ENCODE peak calls at places on chromosome 7, in ten cellular contexts. One of them, this sample, is unnamed.

GRCh38 chr7:77537595-77538185 is 595 bp downstream of the PTPN12 start:
- DNase-seq in CD8-positive, alpha-beta T cell: peak; percentile 46
- DNase-seq in suprapubic skin: no peak
- DNase-seq in fibroblast of lung: peak; percentile 32
- DNase-seq in coronary artery: peak; percentile 78
- DNase-seq in gastrocnemius medialis: peak; percentile 25
- DNase-seq in cardiac muscle cell: peak; percentile 39
- DNase-seq in A549: peak; percentile 49
- DNase-seq in foreskin fibroblast: peak; percentile 47
- DNase-seq in Peyer's patch: peak; percentile 48
- DNase-seq in this sample: no peak

GRCh38 chr7:55550838-55551537 is 21.3 kb downstream of the VOPP1 start:
- DNase-seq in coronary artery: no peak
- DNase-seq in gastrocnemius medialis: peak; percentile 47
- DNase-seq in cardiac muscle cell: no peak
- DNase-seq in fibroblast of lung: no peak
- DNase-seq in suprapubic skin: no peak
- DNase-seq in CD8-positive, alpha-beta T cell: no peak
- DNase-seq in foreskin fibroblast: no peak
- DNase-seq in A549: no peak
- DNase-seq in Peyer's patch: no peak
- DNase-seq in this sample: no peak

GRCh38 chr7:122166708-122167107 is 22.7 kb upstream of the AASS start:
- DNase-seq in CD8-positive, alpha-beta T cell: no peak
- DNase-seq in suprapubic skin: no peak
- DNase-seq in A549: no peak
- DNase-seq in cardiac muscle cell: peak; percentile 92
- DNase-seq in gastrocnemius medialis: no peak
- DNase-seq in coronary artery: no peak
- DNase-seq in fibroblast of lung: peak; percentile 84
- DNase-seq in foreskin fibroblast: peak; percentile 2
- DNase-seq in Peyer's patch: no peak
- DNase-seq in this sample: peak; percentile 58

GRCh38 chr7:142391191-142391992 is 133.5 kb upstream of the PRSS58 start:
- DNase-seq in suprapubic skin: no peak
- DNase-seq in A549: no peak
- DNase-seq in CD8-positive, alpha-beta T cell: peak; percentile 45
- DNase-seq in foreskin fibroblast: no peak
- DNase-seq in gastrocnemius medialis: no peak
- DNase-seq in fibroblast of lung: no peak
- DNase-seq in Peyer's patch: no peak
- DNase-seq in cardiac muscle cell: peak; percentile 29
- DNase-seq in coronary artery: no peak
- DNase-seq in this sample: no peak

GRCh38 chr7:133984023-133984422 is 143.1 kb upstream of the LRGUK start:
- DNase-seq in fibroblast of lung: peak; percentile 7
- DNase-seq in A549: no peak
- DNase-seq in coronary artery: no peak
- DNase-seq in Peyer's patch: no peak
- DNase-seq in CD8-positive, alpha-beta T cell: no peak
- DNase-seq in suprapubic skin: no peak
- DNase-seq in gastrocnemius medialis: no peak
- DNase-seq in cardiac muscle cell: peak; percentile 28
- DNase-seq in foreskin fibroblast: no peak
- DNase-seq in this sample: no peak

GRCh38 chr7:100863406-100863950 is 3.7 kb upstream of the TRIP6 start:
- DNase-seq in A549: no peak
- DNase-seq in gastrocnemius medialis: no peak
- DNase-seq in fibroblast of lung: peak; percentile 74
- DNase-seq in foreskin fibroblast: no peak
- DNase-seq in cardiac muscle cell: peak; percentile 61
- DNase-seq in CD8-positive, alpha-beta T cell: no peak
- DNase-seq in suprapubic skin: no peak
- DNase-seq in Peyer's patch: no peak
- DNase-seq in coronary artery: no peak
- DNase-seq in this sample: peak; percentile 58

GRCh38 chr7:7181519-7182155 is 707 bp upstream of the C1GALT1 start:
- DNase-seq in coronary artery: no peak
- DNase-seq in cardiac muscle cell: peak; percentile 45
- DNase-seq in fibroblast of lung: peak; percentile 53
- DNase-seq in A549: peak; percentile 63
- DNase-seq in foreskin fibroblast: peak; percentile 64
- DNase-seq in Peyer's patch: peak; percentile 71
- DNase-seq in suprapubic skin: no peak
- DNase-seq in gastrocnemius medialis: peak; percentile 25
- DNase-seq in CD8-positive, alpha-beta T cell: peak; percentile 51
- DNase-seq in this sample: no peak

GRCh38 chr7:139771001-139771956 is 6.5 kb downstream of the HIPK2 start:
- DNase-seq in fibroblast of lung: peak; percentile 90
- DNase-seq in CD8-positive, alpha-beta T cell: no peak
- DNase-seq in A549: peak; percentile 72
- DNase-seq in Peyer's patch: no peak
- DNase-seq in cardiac muscle cell: peak; percentile 84
- DNase-seq in foreskin fibroblast: peak; percentile 88
- DNase-seq in gastrocnemius medialis: no peak
- DNase-seq in coronary artery: no peak
- DNase-seq in suprapubic skin: no peak
- DNase-seq in this sample: peak; percentile 95

GRCh38 chr7:108235451-108236061 is 105.4 kb upstream of the LAMB4 start:
- DNase-seq in suprapubic skin: no peak
- DNase-seq in foreskin fibroblast: peak; percentile 58
- DNase-seq in fibroblast of lung: no peak
- DNase-seq in Peyer's patch: no peak
- DNase-seq in cardiac muscle cell: peak; percentile 65
- DNase-seq in gastrocnemius medialis: no peak
- DNase-seq in coronary artery: no peak
- DNase-seq in A549: no peak
- DNase-seq in CD8-positive, alpha-beta T cell: no peak
- DNase-seq in this sample: peak; percentile 22

GRCh38 chr7:92837214-92837749 is 909 bp upstream of the CDK6 start:
- DNase-seq in A549: no peak
- DNase-seq in CD8-positive, alpha-beta T cell: no peak
- DNase-seq in Peyer's patch: no peak
- DNase-seq in suprapubic skin: no peak
- DNase-seq in cardiac muscle cell: peak; percentile 35
- DNase-seq in coronary artery: no peak
- DNase-seq in gastrocnemius medialis: no peak
- DNase-seq in foreskin fibroblast: peak; percentile 43
- DNase-seq in fibroblast of lung: peak; percentile 45
- DNase-seq in this sample: peak; percentile 48

GRCh38 chr7:124754576-124755264 is 10.9 kb downstream of the GPR37 start:
- DNase-seq in Peyer's patch: no peak
- DNase-seq in cardiac muscle cell: no peak
- DNase-seq in coronary artery: no peak
- DNase-seq in A549: no peak
- DNase-seq in suprapubic skin: no peak
- DNase-seq in foreskin fibroblast: no peak
- DNase-seq in fibroblast of lung: no peak
- DNase-seq in CD8-positive, alpha-beta T cell: no peak
- DNase-seq in gastrocnemius medialis: no peak
- DNase-seq in this sample: no peak

DNA sequence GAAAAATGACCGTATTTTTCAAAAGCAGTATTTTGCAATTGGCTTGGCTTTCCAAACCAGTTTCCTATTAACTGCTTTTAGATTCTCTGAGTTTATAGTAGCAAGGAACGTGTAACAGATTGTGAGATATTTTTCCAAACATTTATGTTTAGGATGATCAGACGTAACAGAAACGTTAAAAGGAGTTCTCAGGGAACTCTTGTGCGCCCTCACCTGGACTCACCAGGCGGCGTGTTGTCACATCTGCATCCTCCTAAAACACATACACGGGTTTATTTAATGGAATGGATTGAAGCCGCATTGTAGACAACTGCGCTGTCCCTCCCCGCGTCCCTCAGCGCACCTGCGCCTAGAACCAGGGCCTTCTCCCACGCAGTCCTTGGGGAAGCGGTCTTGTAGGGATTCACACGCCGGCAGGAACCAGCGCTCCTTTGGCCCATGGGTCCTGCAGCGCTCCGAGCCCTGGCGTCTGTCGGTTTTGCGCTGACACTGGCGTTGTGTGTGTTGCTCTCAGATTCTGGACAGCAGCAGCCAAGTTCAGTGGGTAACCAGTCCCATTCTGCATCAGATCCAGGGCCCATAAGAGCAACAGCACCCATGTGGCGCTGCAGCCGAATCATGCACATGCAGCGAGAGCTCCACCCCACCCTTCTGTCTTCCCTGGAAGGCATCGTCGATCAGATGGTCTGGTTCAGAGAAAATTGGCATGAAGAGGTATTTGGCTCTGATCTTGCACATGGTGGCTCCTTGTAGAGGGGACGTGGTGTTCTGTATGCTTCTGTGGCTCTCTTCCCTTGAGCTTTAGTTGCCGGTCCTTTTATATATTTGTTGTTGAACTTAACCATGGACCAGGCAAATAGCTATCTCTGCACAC is 114.9 kb downstream of the TRRAP start:
- DNase-seq in A549: peak; percentile 27
- DNase-seq in foreskin fibroblast: no peak
- DNase-seq in fibroblast of lung: no peak
- DNase-seq in coronary artery: peak; percentile 56
- DNase-seq in suprapubic skin: peak; percentile 34
- DNase-seq in CD8-positive, alpha-beta T cell: no peak
- DNase-seq in Peyer's patch: no peak
- DNase-seq in gastrocnemius medialis: no peak
- DNase-seq in cardiac muscle cell: no peak
- DNase-seq in this sample: no peak
- TF ChIP-seq CTCF in A549: no peak
- TF ChIP-seq CTCF in foreskin fibroblast: no peak
- TF ChIP-seq CTCF in fibroblast of lung: no peak
- TF ChIP-seq CTCF in coronary artery: no peak
- TF ChIP-seq CTCF in suprapubic skin: no peak
- TF ChIP-seq CTCF in CD8-positive, alpha-beta T cell: no peak
- TF ChIP-seq CTCF in Peyer's patch: no peak
- TF ChIP-seq CTCF in gastrocnemius medialis: no peak
- TF ChIP-seq CTCF in cardiac muscle cell: no peak
- TF ChIP-seq CTCF in this sample: no peak

GRCh38 chr7:25261545-25262135 is 33.4 kb upstream of the NPVF start:
- DNase-seq in fibroblast of lung: no peak
- DNase-seq in coronary artery: no peak
- DNase-seq in A549: no peak
- DNase-seq in suprapubic skin: no peak
- DNase-seq in foreskin fibroblast: no peak
- DNase-seq in gastrocnemius medialis: no peak
- DNase-seq in cardiac muscle cell: no peak
- DNase-seq in CD8-positive, alpha-beta T cell: no peak
- DNase-seq in Peyer's patch: no peak
- DNase-seq in this sample: no peak
- H3K4me3 ChIP-seq in fibroblast of lung: peak overlapping the region; percentile 21
- H3K4me3 ChIP-seq in coronary artery: no peak overlapping the region
- H3K4me3 ChIP-seq in A549: no peak overlapping the region
- H3K4me3 ChIP-seq in suprapubic skin: no peak overlapping the region
- H3K4me3 ChIP-seq in foreskin fibroblast: peak overlapping the region; percentile 20
- H3K4me3 ChIP-seq in gastrocnemius medialis: no peak overlapping the region
- H3K4me3 ChIP-seq in cardiac muscle cell: no peak overlapping the region
- H3K4me3 ChIP-seq in CD8-positive, alpha-beta T cell: no peak overlapping the region
- H3K4me3 ChIP-seq in Peyer's patch: peak overlapping the region; percentile 14
- H3K4me3 ChIP-seq in this sample: no peak overlapping the region

DNA sequence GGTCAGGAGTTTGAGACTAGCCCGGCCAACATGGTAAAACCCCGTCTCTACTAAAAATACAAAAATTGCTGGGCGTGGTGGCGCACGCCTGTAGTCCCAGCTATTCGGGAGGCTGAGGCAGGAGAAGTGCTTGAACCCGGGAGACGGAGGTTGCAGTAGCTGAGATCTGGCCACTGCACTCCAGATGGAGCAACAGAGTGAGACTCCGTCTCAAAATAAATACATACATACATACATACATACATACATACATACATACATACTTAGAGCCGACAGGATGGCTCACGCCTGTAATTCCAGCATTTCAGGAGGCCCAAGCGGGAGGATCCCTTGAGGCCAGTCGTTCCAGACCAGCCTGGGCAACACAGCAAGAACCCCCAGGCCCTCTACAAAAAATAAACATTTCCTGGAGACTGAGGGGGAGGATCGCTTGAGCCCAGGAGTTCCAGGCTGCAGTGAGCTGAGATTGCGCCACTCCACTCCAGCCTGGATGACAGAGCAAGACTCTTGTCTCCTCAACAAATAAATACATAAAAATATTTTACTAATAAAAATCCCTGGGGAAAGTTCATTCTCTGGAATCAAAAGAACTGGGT is 90.9 kb upstream of the TNRC18 start:
- DNase-seq in CD8-positive, alpha-beta T cell: no peak
- DNase-seq in cardiac muscle cell: peak; percentile 56
- DNase-seq in coronary artery: no peak
- DNase-seq in A549: no peak
- DNase-seq in foreskin fibroblast: peak; percentile 56
- DNase-seq in Peyer's patch: no peak
- DNase-seq in fibroblast of lung: no peak
- DNase-seq in suprapubic skin: no peak
- DNase-seq in gastrocnemius medialis: no peak
- DNase-seq in this sample: no peak
- TF ChIP-seq CTCF in CD8-positive, alpha-beta T cell: no peak
- TF ChIP-seq CTCF in cardiac muscle cell: no peak
- TF ChIP-seq CTCF in coronary artery: no peak
- TF ChIP-seq CTCF in A549: no peak
- TF ChIP-seq CTCF in foreskin fibroblast: no peak
- TF ChIP-seq CTCF in Peyer's patch: no peak
- TF ChIP-seq CTCF in fibroblast of lung: no peak
- TF ChIP-seq CTCF in suprapubic skin: no peak
- TF ChIP-seq CTCF in gastrocnemius medialis: no peak
- TF ChIP-seq CTCF in this sample: no peak

GRCh38 chr7:44309271-44310091 is 15.9 kb downstream of the CAMK2B start:
- DNase-seq in Peyer's patch: peak; percentile 22
- DNase-seq in CD8-positive, alpha-beta T cell: peak; percentile 33
- DNase-seq in fibroblast of lung: peak; percentile 67
- DNase-seq in foreskin fibroblast: peak; percentile 84
- DNase-seq in cardiac muscle cell: peak; percentile 78
- DNase-seq in coronary artery: peak; percentile 73
- DNase-seq in suprapubic skin: peak; percentile 79
- DNase-seq in gastrocnemius medialis: peak; percentile 73
- DNase-seq in A549: no peak
- DNase-seq in this sample: peak; percentile 46

GRCh38 chr7:44311561-44312495 is 13.6 kb downstream of the CAMK2B start:
- DNase-seq in gastrocnemius medialis: no peak
- DNase-seq in cardiac muscle cell: no peak
- DNase-seq in coronary artery: peak; percentile 55
- DNase-seq in foreskin fibroblast: no peak
- DNase-seq in Peyer's patch: no peak
- DNase-seq in A549: no peak
- DNase-seq in fibroblast of lung: no peak
- DNase-seq in CD8-positive, alpha-beta T cell: no peak
- DNase-seq in suprapubic skin: peak; percentile 57
- DNase-seq in this sample: no peak

GRCh38 chr7:44307905-44308740 is 17.3 kb downstream of the CAMK2B start:
- DNase-seq in fibroblast of lung: no peak
- DNase-seq in coronary artery: peak; percentile 70
- DNase-seq in foreskin fibroblast: no peak
- DNase-seq in cardiac muscle cell: no peak
- DNase-seq in suprapubic skin: no peak
- DNase-seq in Peyer's patch: no peak
- DNase-seq in CD8-positive, alpha-beta T cell: no peak
- DNase-seq in A549: no peak
- DNase-seq in gastrocnemius medialis: no peak
- DNase-seq in this sample: no peak

GRCh38 chr7:44308741-44309270 is 16.6 kb downstream of the CAMK2B start:
- DNase-seq in coronary artery: no peak
- DNase-seq in cardiac muscle cell: no peak
- DNase-seq in Peyer's patch: no peak
- DNase-seq in foreskin fibroblast: no peak
- DNase-seq in suprapubic skin: peak; percentile 69
- DNase-seq in fibroblast of lung: no peak
- DNase-seq in A549: no peak
- DNase-seq in gastrocnemius medialis: no peak
- DNase-seq in CD8-positive, alpha-beta T cell: no peak
- DNase-seq in this sample: no peak

GRCh38 chr7:44310221-44310848 is 15.1 kb downstream of the CAMK2B start:
- DNase-seq in coronary artery: peak; percentile 17
- DNase-seq in gastrocnemius medialis: no peak
- DNase-seq in cardiac muscle cell: no peak
- DNase-seq in CD8-positive, alpha-beta T cell: no peak
- DNase-seq in fibroblast of lung: no peak
- DNase-seq in suprapubic skin: peak; percentile 62
- DNase-seq in Peyer's patch: no peak
- DNase-seq in foreskin fibroblast: no peak
- DNase-seq in A549: no peak
- DNase-seq in this sample: no peak
- H3K4me3 ChIP-seq in coronary artery: peak overlapping the region; percentile 68
- H3K4me3 ChIP-seq in gastrocnemius medialis: peak overlapping the region; percentile 71
- H3K4me3 ChIP-seq in cardiac muscle cell: peak overlapping the region; percentile 5
- H3K4me3 ChIP-seq in CD8-positive, alpha-beta T cell: peak overlapping the region; percentile 40
- H3K4me3 ChIP-seq in fibroblast of lung: no peak overlapping the region
- H3K4me3 ChIP-seq in suprapubic skin: peak overlapping the region; percentile 47
- H3K4me3 ChIP-seq in Peyer's patch: peak overlapping the region; percentile 47
- H3K4me3 ChIP-seq in foreskin fibroblast: peak overlapping the region; percentile 34
- H3K4me3 ChIP-seq in A549: no peak overlapping the region
- H3K4me3 ChIP-seq in this sample: peak overlapping the region; percentile 26